ENCODE peak calls at places on chromosomes 11 and 22, in seven cellular contexts. I is tibial artery, N is HFF-Myc, Y is right lobe of liver, R is endothelial cell, O is brain microvascular endothelial cell, S is omental fat pad. B is an unnamed sample.

GRCh38 chr22:48263791-48264351 is 1501.4 kb downstream of the TBC1D22A start:
- DNase-seq in S (no peak), I (no peak), N (no peak), O (no peak), R (no peak), Y (no peak), B (no peak)

GRCh38 chr11:15770798-15771414 is 585.4 kb downstream of the SOX6 start:
- DNase-seq in N (no peak), I (peak; percentile 31), R (peak; percentile 60), S (peak; percentile 42), O (peak; percentile 43), Y (peak; percentile 54), B (peak; percentile 26)

GRCh38 chr11:13053255-13053917 is 44.3 kb downstream of the RASSF10 start:
- DNase-seq in Y (no peak), R (peak; percentile 14), S (no peak), N (no peak), O (no peak), I (no peak), B (no peak)

GRCh38 chr22:46078241-46079092 is 71.9 kb upstream of the PPARA start:
- DNase-seq in S (no peak), R (no peak), I (peak; percentile 68), O (no peak), Y (peak; percentile 75), N (no peak), B (no peak)

GRCh38 chr11:64331569-64332371 is 8.2 kb upstream of the CCDC88B start:
- DNase-seq in Y (peak; percentile 64), N (peak; percentile 60), O (peak; percentile 84), S (peak; percentile 83), I (peak; percentile 55), R (peak; percentile 51), B (peak; percentile 78)

GRCh38 chr11:118834428-118835028 is 43.6 kb upstream of the DDX6 start:
- DNase-seq in R (no peak), S (no peak), I (no peak), O (no peak), N (no peak), Y (peak; percentile 69), B (no peak)

GRCh38 chr11:108768370-108768769 is 103.5 kb downstream of the DDX10 start:
- DNase-seq in N (no peak), O (no peak), Y (no peak), S (no peak), R (no peak), I (no peak), B (no peak)

GRCh38 chr11:6825333-6825744 is 20.1 kb upstream of the OR10A5 start:
- DNase-seq in R (no peak), O (no peak), I (no peak), Y (no peak), S (no peak), N (no peak), B (no peak)

GRCh38 chr22:38240734-38241252 is 32.0 kb downstream of the TMEM184B start:
- DNase-seq in Y (no peak), R (peak; percentile 50), I (no peak), O (peak; percentile 85), S (no peak), N (peak; percentile 46), B (no peak)

GRCh38 chr11:95821640-95822039 is 31.3 kb downstream of the CEP57 start:
- DNase-seq in Y (no peak), R (no peak), I (no peak), S (no peak), N (no peak), O (no peak), B (no peak)

GRCh38 chr11:2271077-2271326 is 614 bp upstream of the ASCL2 start:
- DNase-seq in S (peak; percentile 22), O (no peak), N (no peak), Y (peak; percentile 55), R (peak; percentile 2), I (peak; percentile 38), B (no peak)

GRCh38 chr11:26976389-26976788 is 17.5 kb upstream of the FIBIN start:
- DNase-seq in S (no peak), Y (no peak), R (no peak), N (no peak), O (peak; percentile 80), I (no peak), B (no peak)

GRCh38 chr11:23570828-23571227 is 710.6 kb upstream of the CCDC179 start:
- DNase-seq in S (no peak), I (no peak), O (peak; percentile 44), N (no peak), R (no peak), Y (no peak), B (no peak)

GRCh38 chr11:119028346-119029068 is 2.2 kb downstream of the SLC37A4 start:
- DNase-seq in O (no peak), Y (peak; percentile 92), N (no peak), S (no peak), I (no peak), R (no peak), B (no peak)

GRCh38 chr22:44449683-44450425 is 48.2 kb downstream of the RTL6 start:
- DNase-seq in S (no peak), N (no peak), O (no peak), I (no peak), R (no peak), Y (no peak), B (no peak)

GRCh38 chr22:47623056-47623739 is 860.7 kb downstream of the TBC1D22A start:
- DNase-seq in S (no peak), I (no peak), R (no peak), N (no peak), O (no peak), Y (no peak), B (no peak)

DNA sequence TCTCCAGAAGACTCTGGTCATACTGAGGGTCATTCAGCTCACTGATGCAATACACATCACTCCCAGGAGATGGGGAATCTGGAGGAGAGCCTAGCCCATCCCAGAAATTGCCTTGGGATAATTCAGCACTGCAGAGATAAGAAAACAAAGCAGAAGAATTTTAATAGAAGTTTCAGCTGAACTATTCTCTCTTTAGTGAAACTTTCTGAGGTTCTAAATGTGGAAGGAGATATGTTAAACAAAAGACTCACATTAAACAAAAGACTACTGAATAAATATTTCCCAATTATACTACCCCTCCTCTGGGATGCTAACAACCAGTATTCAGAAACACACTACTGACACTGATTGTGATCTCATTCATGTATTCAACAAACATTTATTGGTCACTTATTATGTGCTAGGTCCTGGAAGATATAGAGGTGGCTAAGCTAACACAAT is 47.8 kb downstream of the C2CD3 start:
- DNase-seq in S (no peak), O (no peak), N (no peak), R (no peak), I (no peak), Y (no peak), B (no peak)
- TF ChIP-seq CTCF in S (no peak), O (no peak), N (no peak), R (no peak), I (no peak), Y (no peak), B (no peak)

GRCh38 chr11:60607483-60607882 is 91.9 kb upstream of the MS4A8 start:
- DNase-seq in R (no peak), I (no peak), O (no peak), N (no peak), S (no peak), Y (no peak), B (no peak)
- TF ChIP-seq CTCF in R (peak; percentile 64), I (no peak), O (no peak), N (no peak), S (no peak), Y (no peak), B (no peak)

DNA sequence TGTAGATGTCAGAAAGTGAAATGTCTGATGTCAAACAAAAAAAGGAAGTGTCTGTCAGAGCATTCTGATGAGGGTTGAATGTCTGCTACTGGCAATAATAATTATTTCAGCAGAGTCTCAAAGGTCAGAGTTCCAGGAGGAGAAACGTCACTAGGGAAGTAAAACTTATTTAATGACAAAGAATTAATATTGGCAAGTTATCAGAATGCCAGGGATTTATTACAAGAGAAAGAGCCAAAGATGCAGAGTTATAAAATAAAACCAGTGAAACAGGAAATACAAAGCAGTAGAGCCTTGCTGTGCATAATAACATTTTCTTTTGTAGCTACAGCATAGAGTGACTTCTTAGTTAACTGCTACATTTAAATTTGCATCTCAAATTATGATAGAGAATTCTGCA is 504.0 kb upstream of the LRRC4C start:
- DNase-seq in I (no peak), Y (no peak), R (no peak), N (no peak), O (no peak), S (no peak), B (no peak)
- TF ChIP-seq CTCF in I (no peak), Y (no peak), R (no peak), N (no peak), O (no peak), S (no peak), B (no peak)

DNA sequence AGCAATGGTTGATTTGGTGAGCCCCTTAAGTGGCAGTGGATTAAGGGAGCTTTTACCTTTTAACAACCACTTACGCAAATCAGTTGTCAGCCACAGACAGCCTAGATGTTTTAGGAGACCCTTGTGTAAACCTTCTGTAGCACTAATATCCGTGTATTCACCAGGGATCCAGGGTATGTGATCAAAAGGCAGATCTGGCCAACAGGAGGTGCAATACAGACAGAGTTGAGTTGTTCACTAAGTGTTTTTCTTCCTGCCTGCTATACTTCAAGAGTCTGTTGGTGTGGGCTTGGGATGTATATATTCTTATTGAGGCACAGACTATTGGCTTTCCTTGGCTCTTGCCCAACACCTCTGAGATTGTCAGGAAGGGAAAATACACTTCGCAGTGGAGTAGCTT is 175.1 kb downstream of the FAT3 start:
- DNase-seq in Y (no peak), I (no peak), R (no peak), S (no peak), O (no peak), N (no peak), B (no peak)
- TF ChIP-seq CTCF in Y (no peak), I (no peak), R (no peak), S (no peak), O (peak; percentile 19), N (no peak), B (no peak)

DNA sequence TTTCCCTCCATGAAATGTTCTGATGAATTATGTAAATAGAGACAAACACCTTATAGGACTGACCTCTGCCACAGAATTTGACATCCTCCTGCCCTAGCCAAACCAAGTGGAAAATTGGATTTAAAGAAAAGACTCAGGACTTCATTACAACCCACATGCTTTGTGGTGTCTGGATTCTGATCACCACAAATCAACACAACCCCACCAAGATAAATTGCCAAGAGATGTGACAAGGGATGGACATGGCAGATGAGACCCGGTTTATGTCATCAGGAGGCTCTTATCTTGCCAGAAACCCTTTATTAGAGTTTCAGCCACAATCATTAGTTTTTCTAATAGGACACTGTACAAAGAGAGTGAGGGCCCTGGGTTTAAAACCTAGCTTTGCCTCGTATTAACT is 57.9 kb upstream of the SLC6A5 start:
- DNase-seq in Y (no peak), I (no peak), S (no peak), O (no peak), R (no peak), N (no peak), B (no peak)
- TF ChIP-seq CTCF in Y (no peak), I (no peak), S (no peak), O (no peak), R (no peak), N (no peak), B (no peak)

GRCh38 chr11:115912484-115912945 is 408.3 kb upstream of the CADM1 start:
- DNase-seq in R (peak; percentile 25), S (no peak), Y (no peak), O (no peak), I (no peak), N (no peak), B (no peak)
- TF ChIP-seq CTCF in R (no peak), S (no peak), Y (peak; percentile 4), O (peak; percentile 40), I (no peak), N (no peak), B (peak; percentile 53)